ENCODE peak calls at places on chromosome 4, in eight cellular contexts. O, I, D, X, C, H, R and L are unnamed samples.

GRCh38 chr4:103867311-103867710 is 147.5 kb upstream of the TACR3 start:
- DNase-seq in C (no peak), O (no peak), R (no peak), D (no peak), I (no peak), X (no peak), H (no peak), L (no peak)

GRCh38 chr4:186651181-186651603 is 72.5 kb downstream of the FAT1 start:
- DNase-seq in X (no peak), R (no peak), D (no peak), O (no peak), C (no peak), I (peak; percentile 25), H (no peak), L (no peak)

GRCh38 chr4:169103966-169104412 is 93.9 kb upstream of the CBR4 start:
- DNase-seq in I (peak; percentile 85), C (no peak), O (no peak), R (no peak), X (no peak), H (no peak), D (no peak), L (no peak)

GRCh38 chr4:33577798-33578197 is 2666.5 kb downstream of the ARAP2 start:
- DNase-seq in R (no peak), X (no peak), D (no peak), I (no peak), O (no peak), C (no peak), H (no peak), L (no peak)

GRCh38 chr4:87073187-87073569 is 138.4 kb downstream of the AFF1 start:
- DNase-seq in R (no peak), H (no peak), X (no peak), C (no peak), I (no peak), O (no peak), D (no peak), L (no peak)

GRCh38 chr4:8847331-8847730 is 24.3 kb downstream of the HMX1 start:
- DNase-seq in O (peak; percentile 8), R (no peak), X (no peak), I (no peak), C (no peak), H (no peak), D (no peak), L (no peak)

GRCh38 chr4:28463184-28463690 is 1602.6 kb downstream of the STIM2 start:
- DNase-seq in D (no peak), H (no peak), R (no peak), O (no peak), I (no peak), C (no peak), X (no peak), L (no peak)

GRCh38 chr4:18859468-18859867 is 837.9 kb upstream of the LCORL start:
- DNase-seq in O (no peak), D (no peak), H (no peak), I (peak; percentile 45), C (no peak), X (no peak), R (no peak), L (no peak)

GRCh38 chr4:15682790-15683495 is 1.3 kb downstream of the FAM200B start:
- DNase-seq in C (no peak), X (no peak), I (no peak), R (no peak), H (no peak), D (no peak), O (no peak), L (no peak)

GRCh38 chr4:122309988-122310626 is 68.7 kb upstream of the ADAD1 start:
- DNase-seq in R (no peak), D (no peak), X (no peak), C (no peak), O (no peak), H (no peak), I (no peak), L (no peak)

GRCh38 chr4:26807330-26807729 is 53.3 kb upstream of the STIM2 start:
- DNase-seq in R (no peak), C (no peak), I (no peak), D (no peak), H (no peak), X (no peak), O (no peak), L (no peak)

DNA sequence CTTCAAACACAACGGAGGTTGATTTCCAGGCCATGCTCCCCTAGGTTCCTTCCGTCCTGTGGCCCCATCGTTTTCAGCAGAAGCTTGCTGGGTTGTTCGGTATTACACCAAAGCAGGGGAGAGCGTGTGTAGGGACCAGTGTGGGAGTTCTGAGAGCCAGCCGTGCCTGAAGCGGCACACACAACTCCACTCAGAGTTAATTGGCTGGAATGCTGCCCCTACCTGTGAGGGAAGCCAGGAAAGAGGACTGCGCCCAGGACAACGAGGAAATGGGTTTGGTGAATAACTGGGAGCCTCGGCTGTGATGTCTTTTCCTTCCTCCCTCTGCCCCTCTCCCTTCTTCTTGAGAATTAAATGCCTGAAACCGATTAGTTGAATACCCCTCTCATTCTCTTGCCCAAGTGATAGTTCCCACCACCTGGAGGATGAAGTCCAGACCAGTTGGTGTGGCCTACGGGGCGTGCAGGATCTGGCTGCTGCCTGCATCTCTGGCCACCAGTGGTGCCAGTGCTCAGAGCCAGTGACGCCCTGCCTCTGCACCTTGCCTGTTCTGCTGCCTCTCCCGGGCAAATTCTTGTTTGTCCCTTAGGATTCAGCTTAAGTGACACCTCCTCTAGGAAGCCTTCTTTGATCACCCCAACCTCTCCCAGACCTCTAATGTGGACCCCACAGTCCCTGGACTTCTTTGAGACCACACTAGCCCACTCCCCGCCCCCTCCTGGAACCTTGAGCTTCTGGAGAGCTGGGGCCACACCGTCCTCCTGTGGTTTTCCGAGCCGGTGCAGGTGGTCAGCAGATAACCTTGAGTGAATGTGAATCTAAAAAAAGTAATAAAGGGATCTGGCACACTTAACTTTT is 33.6 kb downstream of the TBC1D14 start:
- DNase-seq in R (no peak), D (no peak), O (no peak), C (no peak), H (no peak), X (no peak), I (peak; percentile 41), L (no peak)
- H3K4me3 ChIP-seq in R (no peak overlapping the region), D (no peak overlapping the region), O (no peak overlapping the region), C (no peak overlapping the region), H (no peak overlapping the region), X (no peak overlapping the region), I (no peak overlapping the region), L (no peak overlapping the region)

GRCh38 chr4:98473046-98473445 is 185.4 kb downstream of the TSPAN5 start:
- DNase-seq in D (no peak), H (no peak), C (no peak), O (no peak), R (no peak), I (no peak), X (no peak), L (no peak)
- H3K36me3 ChIP-seq in D (peaks cover 54% of the 10 kb centered on the region), H (peaks cover 51% of the 10 kb centered on the region), C (no peaks in the 10 kb centered on the region), O (no peaks in the 10 kb centered on the region), R (no peaks in the 10 kb centered on the region), I (no peaks in the 10 kb centered on the region), X (no peaks in the 10 kb centered on the region), L (peaks cover 11% of the 10 kb centered on the region)

DNA sequence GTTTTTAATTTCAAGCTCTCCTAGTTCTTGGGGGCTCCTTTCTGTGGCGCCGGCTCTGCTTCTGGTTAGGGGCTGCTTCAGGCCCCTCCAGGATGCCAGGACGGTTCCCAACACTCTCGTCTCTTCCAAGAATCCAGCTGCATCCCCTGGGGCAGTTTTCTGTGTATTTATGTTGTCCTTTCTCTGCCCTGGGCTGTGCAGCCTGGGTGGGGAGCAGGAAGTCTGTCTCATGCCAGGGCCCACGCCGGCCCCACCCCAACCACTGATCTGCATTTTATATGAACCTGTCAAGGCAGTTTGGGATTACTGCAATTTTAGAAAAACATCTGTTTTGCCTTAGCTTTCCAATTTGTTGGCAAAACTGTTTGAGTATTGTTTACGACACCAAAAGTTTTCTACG is 14.6 kb downstream of the CTBP1 start:
- DNase-seq in C (no peak), O (no peak), R (peak; percentile 20), D (no peak), I (no peak), X (peak; percentile 17), H (no peak), L (no peak)
- TF ChIP-seq CTCF in C (no peak), O (no peak), R (no peak), D (no peak), I (no peak), X (no peak), H (no peak), L (no peak)

GRCh38 chr4:152513078-152513477 is 22.8 kb downstream of the FBXW7 start:
- DNase-seq in X (no peak), D (no peak), H (no peak), C (no peak), I (no peak), R (no peak), O (no peak), L (no peak)
- H3K4me3 ChIP-seq in X (no peak overlapping the region), D (no peak overlapping the region), H (no peak overlapping the region), C (no peak overlapping the region), I (no peak overlapping the region), R (no peak overlapping the region), O (no peak overlapping the region), L (no peak overlapping the region)